ENCODE peak calls at places on chromosome 18, in nine cellular contexts. L is RWPE2; I is naive thymus-derived CD4-positive, alpha-beta T cell; E is kidney epithelial cell; R is GM06990; Q is hepatocyte; M is adrenal gland; U is cardiac muscle cell; A is colonic mucosa. F is an unnamed sample.

GRCh38 chr18:44709297-44710117 is 28.8 kb downstream of the SETBP1 start:
- DNase-seq in A (no peak), M (no peak), Q (no peak), L (no peak), I (no peak), E (no peak), R (peak; percentile 51), U (no peak), F (no peak)

GRCh38 chr18:51051105-51051712 is 21.2 kb downstream of the SMAD4 start:
- DNase-seq in M (no peak), I (peak; percentile 65), R (no peak), U (peak; percentile 66), L (no peak), E (no peak), Q (peak; percentile 74), A (no peak), F (no peak)

GRCh38 chr18:44128365-44128764 is 552.3 kb upstream of the SETBP1 start:
- DNase-seq in U (peak; percentile 29), R (no peak), M (no peak), Q (no peak), I (no peak), L (no peak), E (no peak), A (no peak), F (no peak)

GRCh38 chr18:62324355-62324828 is 718 bp upstream of the TNFRSF11A start:
- DNase-seq in M (no peak), U (no peak), E (no peak), Q (no peak), L (no peak), R (no peak), I (no peak), A (no peak), F (no peak)

GRCh38 chr18:62729487-62730386 is 14.4 kb downstream of the PHLPP1 start:
- DNase-seq in R (no peak), Q (no peak), L (no peak), M (no peak), I (no peak), E (no peak), U (no peak), A (no peak), F (no peak)

GRCh38 chr18:181711-182110 is 23.4 kb downstream of the USP14 start:
- DNase-seq in Q (no peak), A (no peak), U (no peak), L (no peak), I (no peak), R (no peak), M (no peak), E (no peak), F (no peak)

GRCh38 chr18:36427831-36428230 is 130.3 kb downstream of the FHOD3 start:
- DNase-seq in M (no peak), I (no peak), Q (no peak), E (no peak), L (no peak), R (no peak), A (no peak), U (no peak), F (no peak)

GRCh38 chr18:10530852-10531251 is 5.0 kb downstream of the NAPG start:
- DNase-seq in I (no peak), Q (peak; percentile 35), U (no peak), E (no peak), L (no peak), R (no peak), M (no peak), A (no peak), F (no peak)

GRCh38 chr18:8856769-8857393 is 151.5 kb downstream of the MTCL1 start:
- DNase-seq in L (no peak), I (no peak), U (no peak), E (no peak), R (no peak), A (no peak), M (no peak), Q (no peak), F (no peak)

GRCh38 chr18:8856187-8856586 is 150.8 kb downstream of the MTCL1 start:
- DNase-seq in M (no peak), Q (no peak), U (no peak), E (no peak), L (no peak), R (no peak), A (no peak), I (no peak), F (no peak)

GRCh38 chr18:8857806-8858205 is 152.4 kb downstream of the MTCL1 start:
- DNase-seq in U (no peak), I (no peak), A (no peak), L (no peak), Q (no peak), E (no peak), M (no peak), R (no peak), F (no peak)

GRCh38 chr18:8854550-8854949 is 149.2 kb downstream of the MTCL1 start:
- DNase-seq in R (no peak), M (no peak), E (no peak), Q (no peak), U (no peak), L (no peak), I (no peak), A (no peak), F (no peak)

DNA sequence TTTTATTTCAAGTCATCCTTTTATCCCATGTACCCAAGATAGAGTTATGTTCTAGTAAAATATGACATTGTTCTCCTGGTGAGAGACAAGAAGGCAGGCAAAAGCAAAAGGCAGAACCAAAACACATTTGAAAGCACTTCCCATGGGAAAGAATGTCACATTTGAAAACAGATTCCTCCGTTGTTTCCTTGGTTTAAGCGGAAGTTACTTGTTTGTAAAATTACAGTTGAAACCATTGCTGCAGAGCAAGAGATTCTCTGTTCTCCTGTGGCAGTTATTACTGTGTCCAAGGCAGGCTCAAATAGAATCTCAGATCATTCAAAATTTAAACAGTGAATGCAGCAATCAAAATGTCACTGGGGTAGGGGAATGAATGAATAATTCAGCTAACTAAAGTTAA is 149.6 kb downstream of the MTCL1 start:
- DNase-seq in E (no peak), U (no peak), L (no peak), R (no peak), A (no peak), Q (no peak), M (no peak), I (no peak), F (no peak)
- H3K36me3 ChIP-seq in E (no peaks in the 10 kb centered on the region), U (no peaks in the 10 kb centered on the region), L (no peaks in the 10 kb centered on the region), R (no peaks in the 10 kb centered on the region), A (no peaks in the 10 kb centered on the region), Q (no peaks in the 10 kb centered on the region), M (no peaks in the 10 kb centered on the region), I (no peaks in the 10 kb centered on the region), F (no peaks in the 10 kb centered on the region)

DNA sequence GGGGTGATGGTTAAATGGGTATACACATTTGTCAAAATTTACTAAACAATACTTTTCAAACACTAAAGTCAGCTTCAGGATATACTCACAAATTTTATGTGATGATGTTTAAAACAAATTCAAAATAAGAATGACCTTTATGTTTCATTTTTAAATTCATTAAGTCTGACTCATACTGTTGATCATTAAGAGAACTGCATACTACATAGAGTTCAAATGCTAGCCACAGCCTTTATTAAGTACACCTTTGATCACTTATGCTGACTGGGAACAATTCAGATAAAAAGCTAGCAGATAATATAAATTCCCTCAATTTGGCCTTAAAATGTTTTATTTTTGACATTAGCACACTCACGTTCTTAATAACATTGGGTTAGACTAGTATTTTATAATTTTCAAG is 14.1 kb downstream of the LMAN1 start:
- DNase-seq in M (no peak), E (no peak), R (no peak), Q (no peak), A (no peak), L (no peak), I (no peak), U (no peak), F (no peak)
- H3K36me3 ChIP-seq in M (peaks cover 49% of the 10 kb centered on the region), E (peaks cover 2% of the 10 kb centered on the region), R (peaks cover 11% of the 10 kb centered on the region), Q (peaks cover 15% of the 10 kb centered on the region), A (peaks cover 8% of the 10 kb centered on the region), L (peaks cover 96% of the 10 kb centered on the region), I (peaks cover 6% of the 10 kb centered on the region), U (peaks cover 56% of the 10 kb centered on the region), F (peaks cover 28% of the 10 kb centered on the region)

GRCh38 chr18:2797951-2798350 is 48.9 kb upstream of the EMILIN2 start:
- DNase-seq in M (no peak), U (no peak), A (no peak), I (no peak), L (no peak), E (no peak), R (no peak), Q (no peak), F (no peak)
- H3K36me3 ChIP-seq in M (peaks cover 20% of the 10 kb centered on the region), U (peaks cover 30% of the 10 kb centered on the region), A (peaks cover 9% of the 10 kb centered on the region), I (peaks cover 14% of the 10 kb centered on the region), L (peaks cover 86% of the 10 kb centered on the region), E (no peaks in the 10 kb centered on the region), R (peaks cover 8% of the 10 kb centered on the region), Q (no peaks in the 10 kb centered on the region), F (peaks cover 53% of the 10 kb centered on the region)

GRCh38 chr18:25067291-25068050 is 284.5 kb downstream of the ZNF521 start:
- DNase-seq in M (no peak), I (no peak), L (no peak), U (no peak), Q (no peak), R (no peak), A (no peak), E (no peak), F (no peak)
- H3K36me3 ChIP-seq in M (no peaks in the 10 kb centered on the region), I (no peaks in the 10 kb centered on the region), L (no peaks in the 10 kb centered on the region), U (no peaks in the 10 kb centered on the region), Q (no peaks in the 10 kb centered on the region), R (no peaks in the 10 kb centered on the region), A (no peaks in the 10 kb centered on the region), E (no peaks in the 10 kb centered on the region), F (no peaks in the 10 kb centered on the region)

DNA sequence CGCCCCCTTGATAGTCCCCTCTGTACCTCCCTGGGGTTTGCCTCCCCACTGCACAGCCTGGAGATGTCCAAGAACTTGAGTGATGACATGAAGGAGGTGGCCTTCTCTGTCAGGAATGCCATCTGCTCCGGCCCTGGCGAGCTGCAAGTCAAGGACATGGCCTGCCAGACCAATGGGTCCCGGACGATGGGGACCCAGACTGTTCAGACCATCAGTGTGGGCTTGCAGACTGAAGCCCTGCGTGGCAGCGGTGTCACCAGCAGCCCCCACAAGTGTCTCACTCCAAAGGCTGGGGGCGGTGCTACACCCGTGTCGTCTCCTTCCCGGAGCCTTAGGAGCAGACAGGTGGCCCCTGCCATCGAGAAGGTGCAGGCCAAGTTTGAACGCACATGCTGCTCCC is 119.9 kb downstream of the MTCL1 start:
- DNase-seq in L (no peak), M (no peak), U (no peak), I (no peak), E (no peak), Q (no peak), A (no peak), R (no peak), F (no peak)
- H3K36me3 ChIP-seq in L (peaks cover 20% of the 10 kb centered on the region), M (no peaks in the 10 kb centered on the region), U (no peaks in the 10 kb centered on the region), I (no peaks in the 10 kb centered on the region), E (peaks cover 6% of the 10 kb centered on the region), Q (no peaks in the 10 kb centered on the region), A (no peaks in the 10 kb centered on the region), R (no peaks in the 10 kb centered on the region), F (no peaks in the 10 kb centered on the region)

GRCh38 chr18:12315481-12315880 is 7.4 kb downstream of the TUBB6 start:
- DNase-seq in M (no peak), A (no peak), L (no peak), E (no peak), U (no peak), I (no peak), R (no peak), Q (no peak), F (no peak)
- H3K36me3 ChIP-seq in M (peaks cover 12% of the 10 kb centered on the region), A (no peaks in the 10 kb centered on the region), L (peaks cover 98% of the 10 kb centered on the region), E (peaks cover 1% of the 10 kb centered on the region), U (peaks cover 30% of the 10 kb centered on the region), I (no peaks in the 10 kb centered on the region), R (no peaks in the 10 kb centered on the region), Q (no peaks in the 10 kb centered on the region), F (no peaks in the 10 kb centered on the region)